ENCODE peak calls at places on chromosomes 16 and 17, in four cellular contexts. H is RPMI7951, L is NCI-H2171, V is breast epithelium. R is an unnamed sample.

GRCh38 chr17:17060001-17060929 is 18.0 kb downstream of the MPRIP start:
- DNase-seq in L (no peak), H (no peak), V (peak; percentile 33), R (no peak)

GRCh38 chr16:1002399-1003161 is 21.0 kb downstream of the SOX8 start:
- DNase-seq in L (no peak), H (peak; percentile 94), V (peak; percentile 63), R (peak; percentile 98)

GRCh38 chr17:52376137-52376536 is 217.6 kb upstream of the CA10 start:
- DNase-seq in H (no peak), V (no peak), L (no peak), R (no peak)

GRCh38 chr17:31416503-31416923 is 25.0 kb downstream of the RAB11FIP4 start:
- DNase-seq in H (peak; percentile 31), V (no peak), L (no peak), R (no peak)

GRCh38 chr17:75785016-75785769 is 587 bp downstream of the UNK start:
- DNase-seq in H (peak; percentile 85), V (peak; percentile 92), L (peak; percentile 88), R (peak; percentile 89)

GRCh38 chr17:3695129-3695722 is 729 bp downstream of the P2RX5 start:
- DNase-seq in V (no peak), L (no peak), H (no peak), R (peak; percentile 43)

GRCh38 chr17:55219939-55220338 is 44.8 kb upstream of the HLF start:
- DNase-seq in L (no peak), H (no peak), V (no peak), R (no peak)

GRCh38 chr17:75689441-75689873 is 22.3 kb downstream of the SAP30BP start:
- DNase-seq in V (no peak), L (no peak), H (no peak), R (peak; percentile 67)

GRCh38 chr17:8941520-8941919 is 24.0 kb downstream of the PIK3R5 start:
- DNase-seq in V (no peak), L (no peak), H (no peak), R (no peak)

GRCh38 chr16:7910116-7910515 is 577.5 kb downstream of the RBFOX1 start:
- DNase-seq in H (no peak), L (no peak), V (no peak), R (no peak)

GRCh38 chr17:6523330-6523729 is 33.0 kb downstream of the PITPNM3 start:
- DNase-seq in L (no peak), V (no peak), H (peak; percentile 24), R (peak; percentile 92)

GRCh38 chr17:15290605-15291004 is 25.5 kb upstream of the PMP22 start:
- DNase-seq in V (no peak), H (no peak), L (no peak), R (no peak)

GRCh38 chr16:88688013-88688778 is 1.9 kb upstream of the SNAI3 start:
- DNase-seq in H (no peak), L (peak; percentile 90), V (no peak), R (no peak)

GRCh38 chr16:15032547-15033308 is 23.1 kb downstream of the NTAN1 start:
- DNase-seq in H (peak; percentile 40), L (no peak), V (no peak), R (peak; percentile 58)

GRCh38 chr17:42989726-42990652 is 8.2 kb upstream of the RPL27 start:
- DNase-seq in L (no peak), V (no peak), H (peak; percentile 15), R (peak; percentile 71)

GRCh38 chr16:24668481-24669001 is 60.9 kb upstream of the TNRC6A start:
- DNase-seq in H (peak; percentile 73), L (no peak), V (no peak), R (peak; percentile 87)

GRCh38 chr17:63138713-63139112 is 172.7 kb downstream of the TANC2 start:
- DNase-seq in L (no peak), V (no peak), H (no peak), R (no peak)

GRCh38 chr16:22161999-22162657 is at the start of gene SDR42E2:
- DNase-seq in L (peak; percentile 33), V (no peak), H (no peak), R (no peak)

GRCh38 chr17:17395246-17395802 is 81.5 kb upstream of the MED9 start:
- DNase-seq in H (no peak), L (no peak), V (no peak), R (no peak)

GRCh38 chr17:72120878-72121163 is at the start of gene SOX9:
- DNase-seq in H (peak; percentile 96), V (peak; percentile 91), L (peak; percentile 76), R (peak; percentile 97)

GRCh38 chr17:1022278-1023024 is 25.5 kb downstream of the TIMM22 start:
- DNase-seq in H (no peak), L (no peak), V (no peak), R (no peak)

GRCh38 chr16:58333937-58334336 is 39.1 kb upstream of the PRSS54 start:
- DNase-seq in L (no peak), V (no peak), H (no peak), R (no peak)

GRCh38 chr16:82753821-82754220 is 127.1 kb downstream of the CDH13 start:
- DNase-seq in H (peak; percentile 72), V (no peak), L (no peak), R (peak; percentile 37)

GRCh38 chr17:66580601-66581385 is 254.1 kb upstream of the CACNG5 start:
- DNase-seq in H (peak; percentile 22), V (no peak), L (no peak), R (peak; percentile 67)

GRCh38 chr17:1755252-1755992 is 6.4 kb upstream of the SERPINF1 start:
- DNase-seq in V (no peak), L (peak; percentile 60), H (no peak), R (no peak)

GRCh38 chr17:44308865-44309264 is 464 bp downstream of the RUNDC3A start:
- DNase-seq in L (no peak), H (no peak), V (no peak), R (no peak)

GRCh38 chr17:76529224-76529642 is 8.3 kb downstream of the CYGB start:
- DNase-seq in V (peak; percentile 68), L (no peak), H (peak; percentile 91), R (peak; percentile 86)

GRCh38 chr17:8502100-8502499 is 66.4 kb downstream of the NDEL1 start:
- DNase-seq in H (no peak), V (no peak), L (no peak), R (no peak)

GRCh38 chr17:45004388-45004787 is 36.3 kb upstream of the C1QL1 start:
- DNase-seq in L (no peak), V (no peak), H (no peak), R (no peak)

GRCh38 chr16:1991135-1991551 is 1.4 kb downstream of the SYNGR3 start:
- DNase-seq in V (no peak), L (no peak), H (no peak), R (no peak)

R was measured in M059J.